ENCODE peak calls at places on chromosome 22, in four cellular contexts. Q is H1, U is GM12878, N is HepG2. J is an unnamed sample.

GRCh38 chr22:27754247-27754887 is 47.2 kb downstream of the MN1 start:
- DNase-seq in U (no peak), Q (no peak), N (no peak), J (no peak)

GRCh38 chr22:33888821-33889220 is 31.5 kb downstream of the LARGE1 start:
- DNase-seq in Q (no peak), U (no peak), N (no peak), J (no peak)

GRCh38 chr22:25136953-25137576 is 62.6 kb upstream of the CRYBB3 start:
- DNase-seq in U (no peak), Q (no peak), N (no peak), J (no peak)

GRCh38 chr22:30843245-30843644 is 125.3 kb downstream of the MORC2 start:
- DNase-seq in N (no peak), U (no peak), Q (no peak), J (no peak)

GRCh38 chr22:24166811-24167210 is 14.5 kb upstream of the SUSD2 start:
- DNase-seq in Q (no peak), N (no peak), U (no peak), J (no peak)

GRCh38 chr22:36253523-36254490 is 874 bp downstream of the APOL1 start:
- DNase-seq in Q (no peak), N (no peak), U (no peak), J (no peak)

GRCh38 chr22:32473388-32473952 is 1.1 kb upstream of the FBXO7 start:
- DNase-seq in N (peak), Q (peak), U (peak), J (no peak)

GRCh38 chr22:20844055-20845037 is 14.3 kb downstream of the PI4KA start:
- DNase-seq in N (no peak), Q (no peak), U (no peak), J (no peak)

GRCh38 chr22:19844423-19845368 is 10.0 kb downstream of the GNB1L start:
- DNase-seq in N (no peak), Q (peak), U (no peak), J (no peak)

GRCh38 chr22:48424201-48424627 is 1403.5 kb downstream of the BRD1 start:
- DNase-seq in Q (no peak), U (no peak), N (no peak), J (no peak)
- TF ChIP-seq YY1 in Q (no peak), U (no peak), N (no peak), J (no peak)

DNA sequence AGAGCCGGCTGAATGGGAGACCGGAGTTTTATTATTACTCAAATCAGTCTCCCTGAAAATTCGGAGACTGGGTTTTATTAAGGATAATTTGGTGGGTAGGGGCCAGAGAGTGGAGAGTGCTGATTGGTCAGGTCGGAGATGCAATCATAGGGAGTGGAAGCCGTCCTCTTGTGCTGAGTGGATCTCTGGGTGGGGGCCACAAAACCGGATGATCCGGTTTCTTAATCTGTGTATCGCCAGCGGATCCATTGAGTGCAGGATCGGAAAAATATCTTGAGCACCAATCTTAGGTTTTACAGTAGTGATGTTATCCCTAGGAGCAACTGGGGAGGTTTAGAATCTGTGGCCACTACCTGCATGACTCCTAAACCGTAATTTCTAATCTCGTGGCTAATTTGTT is 886 bp upstream of the NIPSNAP1 start:
- DNase-seq in Q (no peak), U (no peak), N (no peak), J (no peak)
- TF ChIP-seq SUZ12 in Q (no peak), U (no peak), N (no peak), J (no peak)

DNA sequence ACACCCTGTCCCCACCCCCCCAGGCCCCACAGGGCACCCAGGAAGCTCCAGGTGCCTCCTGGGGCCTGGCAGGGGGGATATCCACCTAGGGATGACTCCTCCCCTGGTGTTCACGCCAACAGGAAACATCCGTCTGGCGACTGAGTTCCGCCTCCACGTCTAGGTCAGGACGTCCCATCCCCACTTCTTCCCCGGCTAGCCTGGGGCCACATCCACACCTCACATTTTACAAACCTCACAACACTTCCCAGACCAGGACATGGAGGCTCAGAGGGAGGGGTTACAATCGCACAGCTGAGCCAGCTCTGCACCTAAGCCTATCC is 21.0 kb downstream of the MAFF start:
- DNase-seq in Q (no peak), U (no peak), N (no peak), J (no peak)
- TF ChIP-seq ZNF274 in Q (no peak), U (no peak), N (no peak), J (no peak)

DNA sequence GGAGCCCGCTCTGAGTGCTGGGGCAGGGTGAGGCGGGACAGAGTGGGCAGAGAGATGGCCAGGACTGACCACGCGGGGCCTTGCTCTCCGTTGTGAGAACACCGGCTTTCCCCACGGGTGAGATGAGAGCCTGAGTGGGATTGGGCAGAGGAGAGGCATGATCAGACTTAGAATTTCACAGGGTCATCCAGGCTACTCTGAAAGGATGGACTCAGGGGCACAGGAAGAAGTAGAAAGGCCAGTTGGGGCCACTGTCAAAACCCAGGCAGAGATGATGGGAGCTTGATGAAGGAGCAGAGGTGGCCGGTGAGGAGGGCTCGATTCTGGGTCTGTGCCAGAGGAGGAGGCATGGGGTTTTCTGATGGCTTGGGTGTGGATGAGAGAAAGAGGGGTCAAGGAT is 63.8 kb upstream of the NUP50 start:
- DNase-seq in U (no peak), N (no peak), Q (no peak), J (no peak)
- TF ChIP-seq YY1 in U (no peak), N (no peak), Q (no peak), J (no peak)

GRCh38 chr22:22770881-22771280 is 116.7 kb upstream of the IGLL5 start:
- DNase-seq in Q (no peak), N (no peak), U (no peak), J (no peak)

GRCh38 chr22:22770280-22770871 is 117.2 kb upstream of the IGLL5 start:
- DNase-seq in Q (peak), N (peak), U (no peak), J (no peak)

GRCh38 chr22:22768885-22769284 is 118.7 kb upstream of the IGLL5 start:
- DNase-seq in N (no peak), U (no peak), Q (no peak), J (no peak)

GRCh38 chr22:22767876-22768602 is 119.6 kb upstream of the IGLL5 start:
- DNase-seq in N (no peak), Q (no peak), U (no peak), J (no peak)

DNA sequence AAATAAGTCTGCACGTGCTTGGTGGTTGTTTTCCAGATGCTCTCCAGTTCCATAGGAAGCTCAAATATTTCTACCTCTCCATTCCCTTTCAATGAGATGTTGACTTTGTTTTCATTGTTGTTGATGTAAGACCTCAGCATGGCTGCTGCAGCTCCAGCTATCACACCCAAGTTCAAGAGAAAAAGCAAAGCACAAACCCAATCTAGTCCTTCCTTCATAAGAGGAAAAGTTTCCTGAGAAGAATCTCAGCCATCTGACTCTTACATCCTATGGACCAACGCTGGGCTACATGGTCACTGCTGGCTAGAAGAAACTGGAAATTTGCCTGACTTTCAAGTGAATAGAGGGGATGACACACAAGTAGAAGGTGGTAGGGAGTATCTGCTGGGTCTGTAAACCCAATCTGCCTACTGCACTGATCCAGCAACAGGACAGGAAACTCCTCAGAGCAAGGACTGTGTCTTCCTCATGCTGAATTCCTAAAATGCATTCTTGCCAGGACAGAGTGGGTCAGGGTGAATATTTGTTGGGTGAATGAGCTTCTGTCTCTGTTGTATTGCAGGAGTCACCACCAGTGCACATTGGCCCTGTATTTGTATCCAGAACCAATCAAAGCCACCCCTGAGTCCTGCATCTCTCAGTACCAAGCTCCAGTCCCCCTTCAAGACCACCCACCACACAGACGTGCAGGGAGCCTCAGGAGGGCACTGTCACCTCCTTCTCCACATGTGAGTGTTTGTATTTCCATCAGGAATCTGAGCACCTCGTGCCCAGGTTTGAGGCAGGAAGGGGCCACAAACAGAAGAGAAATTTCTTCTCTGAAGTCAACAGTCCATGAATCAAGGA is 118.0 kb upstream of the IGLL5 start:
- DNase-seq in Q (no peak), N (no peak), U (no peak), J (no peak)
- TF ChIP-seq SUZ12 in Q (no peak), N (no peak), U (no peak), J (no peak)

J was measured in NT2/D1.